ENCODE peak calls at places on chromosomes 1 and 21, in five cellular contexts. N is stomach, O is RWPE1, M is left lung, W is neural progenitor cell. B is an unnamed sample.

GRCh38 chr21:45175326-45176085 is 101.1 kb downstream of the ADARB1 start:
- DNase-seq in N (no peak), O (no peak), M (no peak), W (no peak), B (no peak)

GRCh38 chr1:26335774-26336476 is 18.0 kb downstream of the CRYBG2 start:
- DNase-seq in N (no peak), O (no peak), M (no peak), W (peak), B (no peak)

GRCh38 chr1:220902916-220903315 is 23.7 kb downstream of the HLX start:
- DNase-seq in N (no peak), O (peak), M (no peak), W (no peak), B (no peak)

GRCh38 chr1:240585975-240586374 is 26.0 kb downstream of the GREM2 start:
- DNase-seq in N (no peak), O (no peak), M (no peak), W (no peak), B (no peak)

GRCh38 chr1:216210081-216210480 is 213.2 kb downstream of the USH2A start:
- DNase-seq in N (no peak), O (no peak), M (no peak), W (no peak), B (no peak)

GRCh38 chr1:30697571-30697970 is 25.8 kb downstream of the MATN1 start:
- DNase-seq in N (no peak), O (no peak), M (peak), W (no peak), B (no peak)

GRCh38 chr1:48332115-48332514 is 109.6 kb downstream of the SLC5A9 start:
- DNase-seq in N (no peak), O (no peak), M (no peak), W (no peak), B (no peak)

GRCh38 chr1:45348966-45349677 is 8.9 kb upstream of the MUTYH start:
- DNase-seq in N (no peak), O (no peak), M (no peak), W (no peak), B (no peak)

GRCh38 chr1:54807756-54808155 is 6.6 kb upstream of the TTC22 start:
- DNase-seq in N (peak), O (no peak), M (peak), W (no peak), B (no peak)

GRCh38 chr1:1873186-1873585 is 17.7 kb downstream of the GNB1 start:
- DNase-seq in N (peak), O (no peak), M (peak), W (no peak), B (peak)

GRCh38 chr1:156129687-156130577 is 15.4 kb downstream of the LMNA start:
- DNase-seq in N (peak), O (peak), M (peak), W (peak), B (peak)

GRCh38 chr21:31644648-31645047 is 14.8 kb upstream of the SOD1 start:
- DNase-seq in N (peak), O (no peak), M (no peak), W (no peak), B (no peak)

GRCh38 chr1:168348146-168348709 is 67.6 kb downstream of the TBX19 start:
- DNase-seq in N (no peak), O (no peak), M (no peak), W (no peak), B (no peak)

GRCh38 chr1:93878501-93878888 is 511 bp downstream of the DNTTIP2 start:
- DNase-seq in N (peak), O (peak), M (peak), W (peak), B (peak)

GRCh38 chr1:111656093-111657017 is 36.8 kb downstream of the RAP1A start:
- DNase-seq in N (no peak), O (peak), M (no peak), W (peak), B (no peak)

GRCh38 chr1:180299486-180300246 is 69.6 kb downstream of the LHX4 start:
- DNase-seq in N (no peak), O (no peak), M (no peak), W (no peak), B (no peak)

GRCh38 chr1:12617511-12617900 is 504 bp downstream of the DHRS3 start:
- DNase-seq in N (peak), O (peak), M (peak), W (no peak), B (no peak)

GRCh38 chr1:109864960-109865611 is 45.6 kb upstream of the CSF1 start:
- DNase-seq in N (no peak), O (no peak), M (no peak), W (peak), B (no peak)

GRCh38 chr21:32298148-32298559 is 501 bp upstream of the MRAP start:
- DNase-seq in N (no peak), O (no peak), M (no peak), W (no peak), B (no peak)

DNA sequence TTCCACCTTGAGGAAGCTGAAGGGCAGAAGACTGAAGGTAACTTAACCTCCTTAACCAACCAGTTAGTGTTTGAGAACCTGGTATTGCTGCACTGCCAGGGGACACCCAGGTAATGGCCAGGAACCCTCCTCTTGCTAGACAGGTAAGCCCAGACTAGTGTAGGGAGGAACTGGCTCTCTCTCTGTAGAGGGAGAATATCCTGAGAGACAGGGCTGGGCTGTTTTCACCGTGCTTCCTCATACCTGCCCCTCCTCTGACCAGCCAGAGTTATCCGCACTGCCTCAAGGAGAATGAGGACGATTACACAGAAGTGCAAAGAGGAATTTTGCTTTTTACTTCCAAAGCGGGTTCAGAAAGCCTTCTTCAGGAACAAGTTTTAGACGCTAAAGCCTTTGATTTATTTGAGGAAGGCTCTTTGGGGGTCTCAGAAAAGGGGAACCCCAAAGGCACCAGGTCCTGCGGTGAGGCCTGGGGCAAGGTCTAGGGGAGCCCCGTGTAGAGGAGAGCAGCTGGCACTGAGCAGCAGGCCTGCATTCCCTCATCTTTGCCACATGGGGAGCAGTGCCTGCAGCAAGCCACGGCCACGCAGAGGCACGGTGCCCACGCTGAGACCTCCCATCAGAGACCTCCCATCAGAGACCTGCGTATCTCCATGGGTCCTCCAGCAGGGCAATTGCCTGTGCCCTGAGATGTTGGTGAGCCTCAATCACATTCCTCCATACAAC is 13.5 kb downstream of the GNG4 start:
- DNase-seq in N (no peak), O (no peak), M (no peak), W (no peak), B (no peak)
- TF ChIP-seq CTCF in N (no peak), O (no peak), M (no peak), W (peak), B (no peak)

GRCh38 chr1:200636681-200637080 is 16.1 kb upstream of the KIF14 start:
- DNase-seq in N (no peak), O (no peak), M (no peak), W (no peak), B (no peak)

GRCh38 chr1:200640373-200641174 is 20.0 kb upstream of the KIF14 start:
- DNase-seq in N (no peak), O (no peak), M (no peak), W (no peak), B (no peak)

GRCh38 chr1:200641175-200641489 is 20.6 kb upstream of the KIF14 start:
- DNase-seq in N (no peak), O (peak), M (no peak), W (no peak), B (no peak)

GRCh38 chr1:200634449-200635122 is 14.0 kb upstream of the KIF14 start:
- DNase-seq in N (no peak), O (no peak), M (no peak), W (no peak), B (no peak)

DNA sequence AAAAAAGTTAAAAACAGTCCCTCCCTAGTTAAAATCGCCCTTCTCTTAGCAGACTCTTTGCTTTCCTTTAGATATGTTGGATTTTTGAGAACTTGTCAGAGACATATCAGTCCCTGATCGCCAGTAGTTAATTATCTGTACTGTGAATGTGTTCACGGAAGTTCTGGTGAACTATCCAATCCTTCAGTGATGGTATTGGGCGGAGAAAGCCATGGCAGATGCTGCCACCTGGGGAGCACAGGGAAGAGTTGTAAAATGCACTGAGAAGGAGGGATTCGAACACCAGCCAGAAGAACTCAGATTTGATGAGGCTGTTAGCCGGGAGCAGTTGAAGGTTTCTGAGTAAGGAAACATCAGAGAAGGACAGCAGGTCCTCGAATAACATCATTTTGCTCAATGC is 17.5 kb upstream of the KIF14 start:
- DNase-seq in N (no peak), O (no peak), M (no peak), W (no peak), B (no peak)
- TF ChIP-seq CTCF in N (no peak), O (no peak), M (no peak), W (no peak), B (no peak)

DNA sequence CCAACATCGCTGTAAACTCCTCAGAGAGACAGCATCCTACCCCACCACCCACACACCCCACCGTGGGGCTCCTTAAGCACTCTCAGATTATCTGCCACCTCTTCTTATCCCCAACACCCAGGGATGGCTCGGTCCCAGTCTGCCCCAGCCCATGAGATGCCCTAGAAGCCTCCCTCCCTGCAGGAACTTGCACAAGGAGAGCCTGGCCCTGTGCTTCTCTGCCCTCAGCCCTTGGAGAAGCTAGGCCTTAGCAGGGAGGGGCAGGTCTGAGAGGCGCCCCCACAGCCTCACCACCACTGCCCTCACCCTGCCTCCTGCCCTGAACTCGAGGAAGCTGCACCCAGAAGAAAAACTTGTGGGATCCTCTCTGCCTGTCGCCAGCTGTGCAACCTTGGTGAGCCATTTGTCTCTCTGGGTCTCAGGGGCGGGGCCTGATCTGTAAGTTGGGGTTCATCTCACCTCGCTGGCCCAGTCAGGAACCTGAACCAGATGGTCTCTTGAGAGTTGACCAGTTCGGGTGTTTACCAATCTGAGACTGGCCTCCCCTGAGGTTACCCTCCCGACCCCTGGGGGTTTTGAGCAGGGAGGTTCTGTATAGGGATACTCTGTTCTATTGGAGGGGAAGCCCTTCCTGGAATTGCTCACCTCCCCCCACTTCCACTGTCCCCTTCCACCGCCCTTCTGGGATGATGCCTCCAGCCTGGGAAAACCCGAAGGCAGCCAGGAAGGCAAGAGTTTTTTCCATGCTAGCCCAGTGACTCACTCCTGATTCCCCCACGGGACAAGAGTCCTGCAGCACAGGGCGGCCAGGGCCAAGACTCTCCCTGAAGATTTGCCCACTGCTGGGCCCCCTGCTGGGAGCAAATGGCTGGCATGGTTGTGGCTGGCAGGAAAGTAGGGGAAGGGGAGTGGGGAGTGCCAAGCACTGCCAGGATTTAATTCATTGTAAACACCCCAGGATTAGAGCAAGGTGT is at the start of gene S100A3:
- DNase-seq in N (peak), O (peak), M (peak), W (no peak), B (peak)
- TF ChIP-seq CTCF in N (no peak), O (no peak), M (no peak), W (no peak), B (peak)

GRCh38 chr1:14926214-14926613 is 227.3 kb upstream of the TMEM51 start:
- DNase-seq in N (no peak), O (no peak), M (no peak), W (no peak), B (no peak)
- TF ChIP-seq CTCF in N (no peak), O (no peak), M (no peak), W (no peak), B (no peak)

B was measured in left ventricle myocardium inferior.